ENCODE peak calls at places on chromosomes 13 and 19, in six cellular contexts. One of them, this sample, is unnamed.

GRCh38 chr13:51632643-51633357 is 48.5 kb downstream of the WDFY2 start:
- DNase-seq in cardiac muscle cell: no peak
- DNase-seq in LHCN-M2: no peak
- DNase-seq in amniotic epithelial cell: no peak
- DNase-seq in activated CD4-positive, CD25-positive, alpha-beta regulatory T cell treated with anti-CD3 and anti-CD28 coated beads, Interleukin-2, amount 50 U/mL, for 16 hours: no peak
- DNase-seq in HS-5: no peak
- DNase-seq in this sample: no peak

GRCh38 chr19:58577581-58578429 is 4.7 kb upstream of the MZF1 start:
- DNase-seq in cardiac muscle cell: no peak
- DNase-seq in LHCN-M2: no peak
- DNase-seq in amniotic epithelial cell: no peak
- DNase-seq in activated CD4-positive, CD25-positive, alpha-beta regulatory T cell treated with anti-CD3 and anti-CD28 coated beads, Interleukin-2, amount 50 U/mL, for 16 hours: no peak
- DNase-seq in HS-5: no peak
- DNase-seq in this sample: no peak

GRCh38 chr19:17718988-17719711 is at the start of gene MAP1S:
- DNase-seq in activated CD4-positive, CD25-positive, alpha-beta regulatory T cell treated with anti-CD3 and anti-CD28 coated beads, Interleukin-2, amount 50 U/mL, for 16 hours: peak; percentile 47
- DNase-seq in LHCN-M2: peak; percentile 31
- DNase-seq in cardiac muscle cell: peak; percentile 89
- DNase-seq in HS-5: no peak
- DNase-seq in amniotic epithelial cell: peak; percentile 54
- DNase-seq in this sample: peak; percentile 92

GRCh38 chr13:101978546-101979315 is 423.1 kb downstream of the FGF14 start:
- DNase-seq in activated CD4-positive, CD25-positive, alpha-beta regulatory T cell treated with anti-CD3 and anti-CD28 coated beads, Interleukin-2, amount 50 U/mL, for 16 hours: no peak
- DNase-seq in cardiac muscle cell: no peak
- DNase-seq in HS-5: no peak
- DNase-seq in amniotic epithelial cell: no peak
- DNase-seq in LHCN-M2: no peak
- DNase-seq in this sample: no peak

GRCh38 chr13:95607363-95607762 is 37.1 kb downstream of the DZIP1 start:
- DNase-seq in HS-5: no peak
- DNase-seq in cardiac muscle cell: no peak
- DNase-seq in LHCN-M2: peak; percentile 77
- DNase-seq in activated CD4-positive, CD25-positive, alpha-beta regulatory T cell treated with anti-CD3 and anti-CD28 coated beads, Interleukin-2, amount 50 U/mL, for 16 hours: no peak
- DNase-seq in amniotic epithelial cell: peak; percentile 17
- DNase-seq in this sample: no peak

GRCh38 chr19:6213266-6213595 is 66.5 kb downstream of the MLLT1 start:
- DNase-seq in LHCN-M2: no peak
- DNase-seq in amniotic epithelial cell: no peak
- DNase-seq in cardiac muscle cell: no peak
- DNase-seq in HS-5: no peak
- DNase-seq in activated CD4-positive, CD25-positive, alpha-beta regulatory T cell treated with anti-CD3 and anti-CD28 coated beads, Interleukin-2, amount 50 U/mL, for 16 hours: no peak
- DNase-seq in this sample: no peak

GRCh38 chr19:9972103-9972502 is 35.8 kb upstream of the OLFM2 start:
- DNase-seq in HS-5: no peak
- DNase-seq in amniotic epithelial cell: no peak
- DNase-seq in activated CD4-positive, CD25-positive, alpha-beta regulatory T cell treated with anti-CD3 and anti-CD28 coated beads, Interleukin-2, amount 50 U/mL, for 16 hours: no peak
- DNase-seq in cardiac muscle cell: no peak
- DNase-seq in LHCN-M2: no peak
- DNase-seq in this sample: no peak

GRCh38 chr13:83943530-83944279 is 61.4 kb upstream of the SLITRK1 start:
- DNase-seq in activated CD4-positive, CD25-positive, alpha-beta regulatory T cell treated with anti-CD3 and anti-CD28 coated beads, Interleukin-2, amount 50 U/mL, for 16 hours: no peak
- DNase-seq in amniotic epithelial cell: no peak
- DNase-seq in cardiac muscle cell: peak; percentile 4
- DNase-seq in HS-5: no peak
- DNase-seq in LHCN-M2: no peak
- DNase-seq in this sample: no peak

This sample was measured in GM03348.